ENCODE peak calls at places on chromosomes 4 and X, in ten cellular contexts. One of them, this sample, is unnamed.

GRCh38 chrX:16807548-16807947 is 21.3 kb downstream of the TXLNG start:
- DNase-seq in tibial nerve: no peak
- DNase-seq in K562: no peak
- DNase-seq in GM12878: no peak
- DNase-seq in transverse colon: no peak
- DNase-seq in SK-N-SH: peak
- DNase-seq in stomach: no peak
- DNase-seq in upper lobe of left lung: no peak
- DNase-seq in ovary: peak
- DNase-seq in A549: no peak
- DNase-seq in this sample: no peak

GRCh38 chr4:111027526-111027925 is 404.6 kb upstream of the PITX2 start:
- DNase-seq in ovary: no peak
- DNase-seq in upper lobe of left lung: no peak
- DNase-seq in A549: no peak
- DNase-seq in GM12878: no peak
- DNase-seq in stomach: no peak
- DNase-seq in K562: no peak
- DNase-seq in SK-N-SH: no peak
- DNase-seq in transverse colon: no peak
- DNase-seq in tibial nerve: no peak
- DNase-seq in this sample: no peak

GRCh38 chr4:130210871-130211270 is 1114.9 kb downstream of the C4orf33 start:
- DNase-seq in A549: no peak
- DNase-seq in K562: no peak
- DNase-seq in tibial nerve: no peak
- DNase-seq in SK-N-SH: no peak
- DNase-seq in GM12878: no peak
- DNase-seq in stomach: no peak
- DNase-seq in transverse colon: no peak
- DNase-seq in ovary: no peak
- DNase-seq in upper lobe of left lung: no peak
- DNase-seq in this sample: no peak

GRCh38 chrX:135520022-135520552 is 373 bp upstream of the INTS6L start:
- DNase-seq in K562: no peak
- DNase-seq in GM12878: no peak
- DNase-seq in transverse colon: no peak
- DNase-seq in stomach: no peak
- DNase-seq in A549: no peak
- DNase-seq in tibial nerve: no peak
- DNase-seq in SK-N-SH: no peak
- DNase-seq in upper lobe of left lung: no peak
- DNase-seq in ovary: no peak
- DNase-seq in this sample: no peak

GRCh38 chr4:170305627-170306026 is 215.9 kb upstream of the AADAT start:
- DNase-seq in GM12878: no peak
- DNase-seq in ovary: no peak
- DNase-seq in K562: no peak
- DNase-seq in stomach: no peak
- DNase-seq in transverse colon: no peak
- DNase-seq in upper lobe of left lung: no peak
- DNase-seq in SK-N-SH: no peak
- DNase-seq in tibial nerve: no peak
- DNase-seq in A549: no peak
- DNase-seq in this sample: no peak

GRCh38 chr4:7156273-7157139 is 35.8 kb upstream of the SORCS2 start:
- DNase-seq in A549: peak
- DNase-seq in ovary: peak
- DNase-seq in transverse colon: no peak
- DNase-seq in tibial nerve: peak
- DNase-seq in stomach: no peak
- DNase-seq in SK-N-SH: peak
- DNase-seq in upper lobe of left lung: peak
- DNase-seq in GM12878: no peak
- DNase-seq in K562: peak
- DNase-seq in this sample: no peak

GRCh38 chr4:147829401-147830101 is 97.7 kb downstream of the ARHGAP10 start:
- DNase-seq in GM12878: no peak
- DNase-seq in K562: no peak
- DNase-seq in A549: no peak
- DNase-seq in upper lobe of left lung: no peak
- DNase-seq in ovary: peak
- DNase-seq in transverse colon: peak
- DNase-seq in tibial nerve: no peak
- DNase-seq in stomach: peak
- DNase-seq in SK-N-SH: no peak
- DNase-seq in this sample: no peak

GRCh38 chr4:102151696-102152095 is 193.6 kb downstream of the SLC39A8 start:
- DNase-seq in transverse colon: no peak
- DNase-seq in SK-N-SH: peak
- DNase-seq in K562: no peak
- DNase-seq in tibial nerve: no peak
- DNase-seq in A549: no peak
- DNase-seq in ovary: no peak
- DNase-seq in upper lobe of left lung: no peak
- DNase-seq in stomach: no peak
- DNase-seq in GM12878: no peak
- DNase-seq in this sample: no peak

GRCh38 chrX:75784689-75785491 is at the start of gene MAGEE2:
- DNase-seq in ovary: peak
- DNase-seq in tibial nerve: no peak
- DNase-seq in K562: no peak
- DNase-seq in GM12878: no peak
- DNase-seq in A549: no peak
- DNase-seq in upper lobe of left lung: no peak
- DNase-seq in SK-N-SH: peak
- DNase-seq in transverse colon: no peak
- DNase-seq in stomach: no peak
- DNase-seq in this sample: no peak

GRCh38 chr4:16687845-16688244 is 210.6 kb downstream of the LDB2 start:
- DNase-seq in transverse colon: no peak
- DNase-seq in A549: no peak
- DNase-seq in upper lobe of left lung: no peak
- DNase-seq in GM12878: no peak
- DNase-seq in ovary: no peak
- DNase-seq in tibial nerve: no peak
- DNase-seq in stomach: no peak
- DNase-seq in SK-N-SH: no peak
- DNase-seq in K562: no peak
- DNase-seq in this sample: no peak

GRCh38 chr4:23516719-23517118 is 373.1 kb downstream of the PPARGC1A start:
- DNase-seq in K562: no peak
- DNase-seq in SK-N-SH: no peak
- DNase-seq in ovary: no peak
- DNase-seq in stomach: no peak
- DNase-seq in transverse colon: no peak
- DNase-seq in tibial nerve: no peak
- DNase-seq in GM12878: no peak
- DNase-seq in A549: no peak
- DNase-seq in upper lobe of left lung: no peak
- DNase-seq in this sample: no peak
- TF ChIP-seq EP300 in K562: no peak
- TF ChIP-seq EP300 in SK-N-SH: no peak
- TF ChIP-seq EP300 in ovary: no peak
- TF ChIP-seq EP300 in stomach: no peak
- TF ChIP-seq EP300 in transverse colon: no peak
- TF ChIP-seq EP300 in tibial nerve: no peak
- TF ChIP-seq EP300 in GM12878: no peak
- TF ChIP-seq EP300 in A549: no peak
- TF ChIP-seq EP300 in upper lobe of left lung: no peak
- TF ChIP-seq EP300 in this sample: no peak

DNA sequence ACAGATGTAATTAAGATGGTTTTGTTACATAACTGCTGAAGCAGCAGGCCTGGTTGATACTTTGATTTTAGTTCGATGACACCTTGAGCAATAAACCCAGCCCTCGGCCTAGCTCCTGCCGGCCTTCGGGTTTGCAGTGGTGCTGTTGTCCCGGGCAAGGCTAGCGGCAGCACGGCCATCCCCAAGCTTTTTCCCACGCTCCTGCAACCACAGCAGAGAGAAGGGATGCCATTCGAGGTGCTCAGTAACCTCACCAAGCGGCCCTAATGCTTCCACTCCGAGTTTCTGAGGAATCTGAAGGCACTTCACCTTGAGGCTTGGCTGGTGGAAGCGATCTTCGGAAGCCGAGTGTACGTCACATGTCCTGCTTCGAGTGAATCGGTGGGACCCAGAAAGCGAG is 182.1 kb downstream of the NAF1 start:
- DNase-seq in upper lobe of left lung: no peak
- DNase-seq in K562: no peak
- DNase-seq in SK-N-SH: no peak
- DNase-seq in stomach: no peak
- DNase-seq in tibial nerve: no peak
- DNase-seq in ovary: no peak
- DNase-seq in transverse colon: no peak
- DNase-seq in A549: no peak
- DNase-seq in GM12878: no peak
- DNase-seq in this sample: no peak
- H3K4me3 ChIP-seq in upper lobe of left lung: no peak
- H3K4me3 ChIP-seq in K562: no peak
- H3K4me3 ChIP-seq in SK-N-SH: no peak
- H3K4me3 ChIP-seq in stomach: no peak
- H3K4me3 ChIP-seq in tibial nerve: no peak
- H3K4me3 ChIP-seq in ovary: no peak
- H3K4me3 ChIP-seq in transverse colon: no peak
- H3K4me3 ChIP-seq in A549: no peak
- H3K4me3 ChIP-seq in GM12878: no peak
- H3K4me3 ChIP-seq in this sample: no peak

GRCh38 chr4:65789341-65789740 is 119.1 kb upstream of the EPHA5 start:
- DNase-seq in A549: no peak
- DNase-seq in GM12878: no peak
- DNase-seq in tibial nerve: no peak
- DNase-seq in K562: no peak
- DNase-seq in transverse colon: no peak
- DNase-seq in upper lobe of left lung: no peak
- DNase-seq in stomach: no peak
- DNase-seq in SK-N-SH: no peak
- DNase-seq in ovary: no peak
- DNase-seq in this sample: no peak

GRCh38 chr4:65791111-65791806 is 121.0 kb upstream of the EPHA5 start:
- DNase-seq in GM12878: no peak
- DNase-seq in ovary: no peak
- DNase-seq in upper lobe of left lung: no peak
- DNase-seq in transverse colon: no peak
- DNase-seq in SK-N-SH: no peak
- DNase-seq in K562: no peak
- DNase-seq in stomach: no peak
- DNase-seq in tibial nerve: no peak
- DNase-seq in A549: no peak
- DNase-seq in this sample: no peak

GRCh38 chr4:65789850-65790249 is 119.6 kb upstream of the EPHA5 start:
- DNase-seq in ovary: no peak
- DNase-seq in tibial nerve: no peak
- DNase-seq in upper lobe of left lung: no peak
- DNase-seq in stomach: no peak
- DNase-seq in K562: no peak
- DNase-seq in GM12878: no peak
- DNase-seq in SK-N-SH: no peak
- DNase-seq in A549: no peak
- DNase-seq in transverse colon: no peak
- DNase-seq in this sample: no peak

DNA sequence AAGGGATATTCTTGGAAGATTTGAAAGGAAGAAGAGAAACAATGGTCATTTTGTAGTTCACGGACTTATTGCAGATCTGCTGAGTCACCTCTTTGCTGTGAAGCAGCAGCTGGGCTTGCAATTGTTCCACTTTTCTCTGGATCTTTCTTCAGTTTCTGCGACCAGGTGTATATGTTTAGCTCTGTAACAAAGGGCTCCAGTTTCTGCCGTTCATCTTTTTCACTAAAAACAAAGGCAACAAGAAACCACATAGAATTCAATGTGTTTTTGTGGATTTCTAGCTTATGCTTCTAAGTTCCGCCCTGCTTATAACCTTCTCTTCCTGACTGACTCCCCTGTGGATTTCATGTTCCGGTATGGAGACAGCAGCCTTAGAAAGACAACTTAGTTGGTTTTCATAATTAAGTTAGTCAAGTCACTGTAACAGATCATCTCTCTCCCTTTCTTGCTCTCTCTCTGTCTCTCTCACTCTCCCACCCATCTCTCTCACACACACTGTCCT is 121.6 kb upstream of the EPHA5 start:
- DNase-seq in upper lobe of left lung: no peak
- DNase-seq in GM12878: no peak
- DNase-seq in A549: no peak
- DNase-seq in transverse colon: no peak
- DNase-seq in ovary: no peak
- DNase-seq in tibial nerve: no peak
- DNase-seq in stomach: no peak
- DNase-seq in SK-N-SH: no peak
- DNase-seq in K562: no peak
- DNase-seq in this sample: no peak
- H3K27ac ChIP-seq in upper lobe of left lung: no peak
- H3K27ac ChIP-seq in GM12878: no peak
- H3K27ac ChIP-seq in A549: peak
- H3K27ac ChIP-seq in transverse colon: no peak
- H3K27ac ChIP-seq in ovary: no peak
- H3K27ac ChIP-seq in tibial nerve: no peak
- H3K27ac ChIP-seq in stomach: no peak
- H3K27ac ChIP-seq in SK-N-SH: no peak
- H3K27ac ChIP-seq in K562: no peak
- H3K27ac ChIP-seq in this sample: no peak

GRCh38 chrX:20362268-20363002 is 95.7 kb upstream of the RPS6KA3 start:
- DNase-seq in K562: peak
- DNase-seq in GM12878: no peak
- DNase-seq in upper lobe of left lung: peak
- DNase-seq in tibial nerve: no peak
- DNase-seq in ovary: no peak
- DNase-seq in A549: peak
- DNase-seq in transverse colon: no peak
- DNase-seq in stomach: no peak
- DNase-seq in SK-N-SH: no peak
- DNase-seq in this sample: no peak

GRCh38 chrX:20361081-20361889 is 94.6 kb upstream of the RPS6KA3 start:
- DNase-seq in SK-N-SH: no peak
- DNase-seq in tibial nerve: peak
- DNase-seq in stomach: no peak
- DNase-seq in ovary: no peak
- DNase-seq in K562: no peak
- DNase-seq in transverse colon: no peak
- DNase-seq in A549: no peak
- DNase-seq in GM12878: no peak
- DNase-seq in upper lobe of left lung: peak
- DNase-seq in this sample: no peak

GRCh38 chrX:20364238-20364637 is 97.5 kb upstream of the RPS6KA3 start:
- DNase-seq in tibial nerve: no peak
- DNase-seq in K562: no peak
- DNase-seq in GM12878: no peak
- DNase-seq in transverse colon: no peak
- DNase-seq in A549: no peak
- DNase-seq in ovary: no peak
- DNase-seq in SK-N-SH: no peak
- DNase-seq in upper lobe of left lung: no peak
- DNase-seq in stomach: no peak
- DNase-seq in this sample: no peak

GRCh38 chrX:20363003-20363674 is 96.4 kb upstream of the RPS6KA3 start:
- DNase-seq in tibial nerve: no peak
- DNase-seq in upper lobe of left lung: peak
- DNase-seq in transverse colon: peak
- DNase-seq in K562: peak
- DNase-seq in ovary: no peak
- DNase-seq in A549: no peak
- DNase-seq in SK-N-SH: no peak
- DNase-seq in stomach: no peak
- DNase-seq in GM12878: no peak
- DNase-seq in this sample: no peak

GRCh38 chrX:20361890-20362262 is 95.2 kb upstream of the RPS6KA3 start:
- DNase-seq in SK-N-SH: no peak
- DNase-seq in GM12878: no peak
- DNase-seq in upper lobe of left lung: peak
- DNase-seq in K562: no peak
- DNase-seq in transverse colon: no peak
- DNase-seq in ovary: no peak
- DNase-seq in tibial nerve: no peak
- DNase-seq in A549: peak
- DNase-seq in stomach: no peak
- DNase-seq in this sample: no peak
- TF ChIP-seq EP300 in SK-N-SH: no peak
- TF ChIP-seq EP300 in GM12878: no peak
- TF ChIP-seq EP300 in upper lobe of left lung: no peak
- TF ChIP-seq EP300 in K562: no peak
- TF ChIP-seq EP300 in transverse colon: no peak
- TF ChIP-seq EP300 in ovary: no peak
- TF ChIP-seq EP300 in tibial nerve: no peak
- TF ChIP-seq EP300 in A549: no peak
- TF ChIP-seq EP300 in stomach: no peak
- TF ChIP-seq EP300 in this sample: no peak

This sample was measured in esophagus muscularis mucosa.